ENCODE peak calls at places on chromosomes 1 and 21, in four cellular contexts. H is cardiac fibroblast, U is NAMALWA, A is NCI-H2171. J is an unnamed sample.

GRCh38 chr1:3858231-3858981 is 1.1 kb downstream of the DFFB start:
- DNase-seq in H (peak), U (peak), A (no peak), J (peak)

GRCh38 chr1:5595531-5596170 is 396.6 kb downstream of the NPHP4 start:
- DNase-seq in H (no peak), U (no peak), A (no peak), J (no peak)

GRCh38 chr21:45076245-45076661 is 1.9 kb downstream of the ADARB1 start:
- DNase-seq in H (peak), U (no peak), A (no peak), J (no peak)

GRCh38 chr1:156524481-156524869 is 23.9 kb upstream of the MEF2D start:
- DNase-seq in H (no peak), U (peak), A (no peak), J (peak)

GRCh38 chr1:47491341-47491753 is 53.5 kb downstream of the FOXD2 start:
- DNase-seq in H (no peak), U (no peak), A (no peak), J (no peak)

GRCh38 chr1:17438977-17439249 is 564 bp downstream of the RCC2 start:
- DNase-seq in H (no peak), U (no peak), A (no peak), J (no peak)

GRCh38 chr21:22898061-22898460 is 1899.9 kb downstream of the NCAM2 start:
- DNase-seq in H (no peak), U (no peak), A (no peak), J (peak)

GRCh38 chr1:12433323-12434053 is 184.5 kb downstream of the DHRS3 start:
- DNase-seq in H (peak), U (no peak), A (no peak), J (no peak)

GRCh38 chr1:23698466-23698865 is 6.9 kb downstream of the RPL11 start:
- DNase-seq in H (no peak), U (no peak), A (no peak), J (no peak)

GRCh38 chr1:173409613-173410012 is 67.5 kb upstream of the PRDX6 start:
- DNase-seq in H (peak), U (peak), A (no peak), J (peak)

GRCh38 chr21:36183144-36183795 is 26.6 kb downstream of the DOP1B start:
- DNase-seq in H (no peak), U (no peak), A (no peak), J (no peak)

GRCh38 chr1:22126531-22126930 is 16.4 kb downstream of the WNT4 start:
- DNase-seq in H (no peak), U (peak), A (no peak), J (no peak)

GRCh38 chr21:42537106-42537742 is 23.6 kb downstream of the SLC37A1 start:
- DNase-seq in H (no peak), U (peak), A (no peak), J (peak)

GRCh38 chr21:38990424-38990794 is 184.7 kb downstream of the ETS2 start:
- DNase-seq in H (no peak), U (no peak), A (no peak), J (no peak)